ENCODE peak calls at places on chromosome 15, in eight cellular contexts. F, Y, R, L, X, P, I and W are unnamed samples.

GRCh38 chr15:49832421-49832980 is 211.7 kb downstream of the DTWD1 start:
- DNase-seq in Y (peak), F (no peak), I (no peak), L (peak), P (no peak), X (no peak), R (peak), W (no peak)

GRCh38 chr15:71648095-71648494 is 162.3 kb upstream of the NR2E3 start:
- DNase-seq in P (no peak), X (no peak), F (no peak), I (no peak), L (no peak), R (no peak), Y (no peak), W (no peak)

GRCh38 chr15:27561816-27562215 is 537.3 kb downstream of the OCA2 start:
- DNase-seq in P (no peak), Y (no peak), X (no peak), R (no peak), I (no peak), F (no peak), L (no peak), W (peak)

GRCh38 chr15:90232196-90232595 is 1.5 kb downstream of the CIB1 start:
- DNase-seq in L (no peak), P (no peak), Y (no peak), F (peak), X (no peak), I (no peak), R (no peak), W (no peak)

GRCh38 chr15:43134157-43134637 is 811 bp downstream of the TMEM62 start:
- DNase-seq in X (no peak), I (no peak), F (no peak), L (peak), P (no peak), Y (no peak), R (no peak), W (no peak)

GRCh38 chr15:74523982-74524381 is 17.0 kb upstream of the ARID3B start:
- DNase-seq in L (no peak), F (no peak), I (no peak), R (no peak), X (no peak), Y (peak), P (no peak), W (no peak)

GRCh38 chr15:23686466-23687142 is 501 bp downstream of the NDN start:
- DNase-seq in L (no peak), Y (no peak), I (no peak), F (no peak), X (no peak), R (no peak), P (no peak), W (no peak)

GRCh38 chr15:69081310-69082004 is 67.0 kb downstream of the NOX5 start:
- DNase-seq in P (no peak), L (no peak), R (no peak), I (no peak), F (no peak), X (peak), Y (peak), W (no peak)

GRCh38 chr15:89367485-89368451 is 33.1 kb upstream of the POLG start:
- DNase-seq in R (no peak), Y (no peak), P (no peak), L (peak), X (no peak), F (no peak), I (no peak), W (no peak)

GRCh38 chr15:73087121-73087520 is 34.9 kb downstream of the NEO1 start:
- DNase-seq in X (no peak), P (no peak), R (no peak), Y (no peak), I (no peak), F (no peak), L (no peak), W (no peak)

GRCh38 chr15:87753539-87753938 is 503.0 kb downstream of the NTRK3 start:
- DNase-seq in P (no peak), X (no peak), Y (no peak), F (no peak), R (no peak), L (peak), I (no peak), W (no peak)

GRCh38 chr15:90735929-90736328 is 18.8 kb downstream of the BLM start:
- DNase-seq in I (no peak), R (no peak), F (no peak), X (no peak), P (no peak), L (no peak), Y (no peak), W (no peak)

GRCh38 chr15:72237286-72238224 is 6.6 kb upstream of the PKM start:
- DNase-seq in F (no peak), I (peak), L (no peak), R (no peak), X (peak), P (peak), Y (peak), W (peak)

GRCh38 chr15:70299931-70300858 is 202.5 kb upstream of the TLE3 start:
- DNase-seq in X (no peak), R (no peak), F (peak), Y (no peak), P (no peak), I (peak), L (no peak), W (no peak)

GRCh38 chr15:37698679-37699078 is 235.8 kb upstream of the TMCO5A start:
- DNase-seq in I (no peak), Y (no peak), P (no peak), R (no peak), F (no peak), L (no peak), X (no peak), W (no peak)

GRCh38 chr15:90529369-90530249 is at the start of gene CRTC3:
- DNase-seq in L (peak), Y (peak), X (peak), R (peak), I (peak), F (peak), P (no peak), W (no peak)